ENCODE peak calls at places on chromosome 9, in ten cellular contexts. Y is midbrain; U is activated CD4-positive, alpha-beta memory T cell treated with anti-CD3 and anti-CD28 coated beads, Interleukin-2, amount 10 ng/mL, durations not matched to agents 7 days and 5 days; I is mesothelial cell of epicardium; W is posterior vena cava; P is activated gamma-delta T cell treated with Interleukin-2 at 50 U/mL for 16 hours; J is foreskin keratinocyte; N is activated CD4-positive, alpha-beta T cell treated with anti-CD3 and anti-CD28 coated beads, Interleukin-2, amount 10 ng/mL, durations not matched to agents 7 days and 5 days; F is stomach; O is kidney tubule cell. L is an unnamed sample.
A peak's percentile ranks its signal among the peaks of the same experiment; 100 is the strongest.

GRCh38 chr9:96129698-96130097 is 172.3 kb downstream of the HSD17B3 start:
- DNase-seq in I (no peak), N (no peak), U (no peak), P (no peak), F (no peak), W (no peak), Y (no peak), O (no peak), J (no peak), L (no peak)

GRCh38 chr9:36088020-36088419 is 48.5 kb upstream of the GLIPR2 start:
- DNase-seq in U (no peak), O (no peak), J (no peak), N (no peak), P (no peak), W (no peak), I (no peak), Y (no peak), F (no peak), L (no peak)

GRCh38 chr9:90870646-90871326 is 69.2 kb downstream of the SYK start:
- DNase-seq in N (peak; percentile 56), J (peak; percentile 17), P (peak; percentile 30), Y (peak; percentile 26), O (peak; percentile 50), W (no peak), U (peak; percentile 52), I (no peak), F (peak; percentile 38), L (no peak)

GRCh38 chr9:2198956-2199635 is 183.9 kb downstream of the SMARCA2 start:
- DNase-seq in U (no peak), P (no peak), O (no peak), F (no peak), J (no peak), W (no peak), I (no peak), Y (no peak), N (no peak), L (no peak)

GRCh38 chr9:70411930-70412677 is 2.4 kb downstream of the KLF9 start:
- DNase-seq in I (no peak), U (peak; percentile 73), Y (peak; percentile 44), J (peak; percentile 65), P (peak; percentile 54), F (peak; percentile 81), O (peak; percentile 92), W (peak; percentile 92), N (peak; percentile 66), L (no peak)

GRCh38 chr9:90999425-91000397 is 198.1 kb downstream of the SYK start:
- DNase-seq in P (no peak), N (no peak), J (peak; percentile 81), I (no peak), O (no peak), W (no peak), U (no peak), Y (no peak), F (no peak), L (no peak)

GRCh38 chr9:4508907-4509589 is 18.8 kb downstream of the SLC1A1 start:
- DNase-seq in I (no peak), Y (no peak), U (no peak), F (no peak), J (peak; percentile 67), O (peak; percentile 97), P (no peak), W (no peak), N (no peak), L (no peak)

GRCh38 chr9:20256284-20256948 is 365.9 kb downstream of the MLLT3 start:
- DNase-seq in P (no peak), N (no peak), I (no peak), W (no peak), U (no peak), F (no peak), Y (no peak), O (peak; percentile 17), J (peak; percentile 20), L (no peak)

GRCh38 chr9:117448066-117448465 is 33.2 kb upstream of the ASTN2 start:
- DNase-seq in F (no peak), J (no peak), N (no peak), W (no peak), U (no peak), I (no peak), Y (no peak), O (peak; percentile 1), P (no peak), L (no peak)

GRCh38 chr9:77712533-77713130 is 64.5 kb upstream of the GNA14 start:
- DNase-seq in N (no peak), I (no peak), U (no peak), O (peak; percentile 85), Y (no peak), P (no peak), W (no peak), J (peak; percentile 92), F (no peak), L (no peak)

GRCh38 chr9:100586093-100586492 is 8.2 kb downstream of the CAVIN4 start:
- DNase-seq in I (no peak), W (peak; percentile 45), F (no peak), J (no peak), O (peak; percentile 80), P (no peak), U (no peak), N (no peak), Y (no peak), L (no peak)

GRCh38 chr9:20732118-20732517 is 48.1 kb downstream of the FOCAD start:
- DNase-seq in U (no peak), F (no peak), Y (no peak), I (no peak), J (peak; percentile 98), P (no peak), O (peak; percentile 89), N (no peak), W (no peak), L (no peak)

GRCh38 chr9:90162819-90163218 is 479.8 kb downstream of the DIRAS2 start:
- DNase-seq in O (no peak), P (no peak), I (no peak), Y (no peak), N (no peak), U (no peak), W (no peak), J (no peak), F (no peak), L (no peak)

L was measured in esophagus muscularis mucosa.